ENCODE peak calls at places on chromosomes 6 and 20, in nine cellular contexts. C is CD8-positive, alpha-beta memory T cell; S is HT1080; F is activated CD4-positive, CD25-positive, alpha-beta regulatory T cell; W is stimulated activated CD8-positive, alpha-beta memory T cell treated with anti-CD3 and anti-CD28 coated beads, Interleukin-4, amount 100 ng/mL, for 4 hours; P is posterior vena cava; G is GM23338; I is tibial artery; Q is dorsolateral prefrontal cortex. T is an unnamed sample.

GRCh38 chr6:158571826-158572652 is 12.1 kb downstream of the TMEM181 start:
- DNase-seq in Q (no peak), C (no peak), W (no peak), P (peak), G (no peak), F (no peak), S (no peak), I (no peak), T (no peak)

GRCh38 chr6:137692806-137693205 is 174.3 kb upstream of the TNFAIP3 start:
- DNase-seq in W (no peak), I (no peak), P (no peak), Q (no peak), S (peak), F (no peak), C (no peak), G (no peak), T (no peak)

GRCh38 chr6:169162968-169163903 is 90.4 kb downstream of the THBS2 start:
- DNase-seq in W (no peak), I (peak), C (no peak), P (peak), Q (no peak), G (no peak), S (peak), F (no peak), T (no peak)

GRCh38 chr6:132246632-132247270 is 154.5 kb downstream of the MOXD1 start:
- DNase-seq in F (no peak), S (no peak), I (no peak), C (no peak), W (no peak), Q (no peak), P (no peak), G (no peak), T (no peak)

GRCh38 chr6:136250686-136251008 is 536 bp upstream of the MTFR2 start:
- DNase-seq in C (no peak), G (no peak), W (no peak), Q (no peak), P (no peak), I (no peak), F (no peak), S (no peak), T (no peak)

GRCh38 chr20:16661738-16662137 is 68.1 kb upstream of the SNRPB2 start:
- DNase-seq in P (no peak), I (no peak), S (peak), F (no peak), C (no peak), Q (peak), W (no peak), G (no peak), T (no peak)

GRCh38 chr6:159213401-159213800 is 44.2 kb downstream of the FNDC1 start:
- DNase-seq in F (no peak), W (no peak), I (no peak), G (no peak), S (no peak), P (no peak), Q (no peak), C (no peak), T (no peak)

GRCh38 chr6:169425628-169426370 is 172.2 kb upstream of the THBS2 start:
- DNase-seq in I (no peak), G (no peak), P (no peak), F (no peak), S (no peak), Q (no peak), W (no peak), C (no peak), T (no peak)

GRCh38 chr6:124297507-124297906 is 493.8 kb downstream of the NKAIN2 start:
- DNase-seq in F (no peak), I (no peak), W (no peak), P (no peak), S (no peak), C (no peak), Q (no peak), G (no peak), T (no peak)

GRCh38 chr20:20215976-20216727 is 151.8 kb upstream of the INSM1 start:
- DNase-seq in W (no peak), C (peak), I (no peak), S (no peak), Q (no peak), F (no peak), G (no peak), P (no peak), T (no peak)

GRCh38 chr20:44703183-44703925 is 11.8 kb upstream of the CCN5 start:
- DNase-seq in Q (no peak), I (peak), S (no peak), P (no peak), G (no peak), W (no peak), F (no peak), C (no peak), T (no peak)

GRCh38 chr6:144617231-144618199 is 332.4 kb downstream of the UTRN start:
- DNase-seq in P (no peak), I (no peak), W (no peak), G (no peak), Q (no peak), F (no peak), C (no peak), S (no peak), T (no peak)

GRCh38 chr6:52538921-52539354 is 37.9 kb downstream of the TRAM2 start:
- DNase-seq in G (no peak), C (no peak), F (no peak), P (no peak), I (no peak), Q (no peak), S (no peak), W (no peak), T (no peak)

GRCh38 chr6:14026831-14027539 is 90.6 kb upstream of the CD83 start:
- DNase-seq in Q (peak), P (no peak), S (no peak), G (no peak), C (no peak), F (no peak), I (no peak), W (no peak), T (no peak)

GRCh38 chr6:143652840-143653239 is 24.9 kb upstream of the PHACTR2 start:
- DNase-seq in I (no peak), Q (no peak), W (no peak), S (no peak), P (no peak), F (no peak), G (no peak), C (no peak), T (no peak)

GRCh38 chr6:18389479-18389878 is 2.3 kb downstream of the RNF144B start:
- DNase-seq in C (no peak), Q (no peak), P (no peak), S (no peak), F (no peak), W (no peak), G (no peak), I (no peak), T (no peak)

GRCh38 chr6:23533954-23534725 is 591.9 kb upstream of the NRSN1 start:
- DNase-seq in I (no peak), G (no peak), F (no peak), S (no peak), Q (no peak), W (no peak), C (no peak), P (no peak), T (no peak)

GRCh38 chr20:57048027-57048869 is 218.2 kb downstream of the BMP7 start:
- DNase-seq in F (no peak), G (peak), P (no peak), W (no peak), Q (no peak), C (no peak), S (peak), I (peak), T (no peak)

GRCh38 chr6:56595490-56596122 is 47.1 kb downstream of the DST start:
- DNase-seq in I (no peak), F (no peak), C (no peak), S (peak), P (no peak), Q (no peak), G (peak), W (no peak), T (no peak)

GRCh38 chr6:27049863-27050781 is 197.4 kb upstream of the PRSS16 start:
- DNase-seq in C (no peak), W (no peak), S (no peak), P (no peak), G (peak), I (no peak), F (no peak), Q (no peak), T (no peak)

GRCh38 chr6:144104898-144105487 is 9.6 kb upstream of the SF3B5 start:
- DNase-seq in C (peak), Q (no peak), P (no peak), G (peak), I (no peak), S (peak), W (no peak), F (no peak), T (no peak)

GRCh38 chr20:44495257-44495656 is 19.6 kb downstream of the TTPAL start:
- DNase-seq in I (no peak), Q (no peak), F (no peak), G (no peak), S (peak), C (no peak), P (no peak), W (no peak), T (no peak)

GRCh38 chr6:45691426-45691825 is 313.7 kb upstream of the SUPT3H start:
- DNase-seq in P (no peak), S (no peak), C (no peak), G (no peak), W (no peak), F (no peak), I (no peak), Q (no peak), T (no peak)

GRCh38 chr20:34047010-34047687 is 53.4 kb downstream of the RALY start:
- DNase-seq in I (no peak), F (no peak), S (no peak), Q (no peak), W (no peak), G (no peak), C (no peak), P (no peak), T (no peak)

GRCh38 chr6:156060013-156060412 is 604.4 kb upstream of the NOX3 start:
- DNase-seq in S (peak), G (no peak), Q (no peak), I (no peak), W (no peak), C (no peak), P (no peak), F (no peak), T (no peak)

GRCh38 chr6:111011360-111012142 is 29.7 kb downstream of the RPF2 start:
- DNase-seq in W (no peak), I (no peak), F (no peak), C (no peak), P (no peak), S (peak), Q (no peak), G (peak), T (no peak)

GRCh38 chr20:10427060-10427692 is 6.8 kb downstream of the MKKS start:
- DNase-seq in I (no peak), Q (peak), C (peak), G (peak), W (no peak), F (no peak), P (peak), S (peak), T (no peak)

GRCh38 chr6:13712485-13712990 is 903 bp upstream of the RANBP9 start:
- DNase-seq in G (no peak), I (no peak), Q (no peak), F (no peak), P (no peak), C (no peak), S (no peak), W (no peak), T (no peak)

GRCh38 chr20:2617099-2617714 is 35.2 kb upstream of the NOP56 start:
- DNase-seq in W (no peak), G (no peak), F (no peak), I (no peak), Q (no peak), P (no peak), S (no peak), C (no peak), T (no peak)

GRCh38 chr20:21230220-21230619 is 72.9 kb upstream of the XRN2 start:
- DNase-seq in P (no peak), I (no peak), S (no peak), Q (no peak), F (no peak), W (no peak), G (no peak), C (no peak), T (no peak)

GRCh38 chr6:16338577-16339262 is 100.3 kb downstream of the GMPR start:
- DNase-seq in F (no peak), G (peak), I (peak), P (peak), W (no peak), C (no peak), Q (peak), S (peak), T (no peak)

GRCh38 chr20:13468166-13468565 is 170.6 kb downstream of the TASP1 start:
- DNase-seq in I (no peak), F (no peak), C (no peak), S (no peak), W (no peak), Q (no peak), P (no peak), G (no peak), T (no peak)

GRCh38 chr6:168415149-168415992 is 25.6 kb upstream of the SMOC2 start:
- DNase-seq in Q (no peak), W (no peak), S (no peak), F (no peak), I (no peak), C (no peak), P (no peak), G (no peak), T (no peak)

GRCh38 chr20:7980332-7981046 is 39.1 kb downstream of the TMX4 start:
- DNase-seq in Q (no peak), G (peak), S (peak), F (no peak), W (no peak), C (no peak), P (no peak), I (no peak), T (no peak)

GRCh38 chr20:5654557-5654956 is 95.6 kb upstream of the SHLD1 start:
- DNase-seq in S (peak), I (no peak), P (no peak), C (no peak), G (no peak), Q (no peak), F (no peak), W (no peak), T (no peak)

GRCh38 chr6:15894973-15895858 is 232.4 kb upstream of the DTNBP1 start:
- DNase-seq in I (no peak), C (no peak), F (no peak), P (no peak), G (peak), Q (no peak), W (no peak), S (no peak), T (no peak)

GRCh38 chr6:134753001-134753400 is 196.9 kb downstream of the ALDH8A1 start:
- DNase-seq in G (no peak), W (no peak), C (no peak), P (no peak), Q (no peak), I (no peak), S (no peak), F (no peak), T (no peak)

GRCh38 chr20:63103402-63104311 is 96.9 kb upstream of the BHLHE23 start:
- DNase-seq in G (no peak), Q (no peak), P (peak), W (no peak), S (no peak), I (no peak), F (no peak), C (no peak), T (no peak)

GRCh38 chr6:7016238-7016637 is 91.5 kb upstream of the RREB1 start:
- DNase-seq in P (no peak), Q (no peak), W (no peak), C (no peak), I (no peak), G (no peak), F (no peak), S (no peak), T (no peak)

GRCh38 chr6:21615504-21615903 is 22.0 kb downstream of the SOX4 start:
- DNase-seq in F (no peak), S (peak), I (no peak), W (no peak), C (no peak), Q (no peak), P (no peak), G (no peak), T (no peak)

T was measured in D721Med.